ENCODE peak calls at places on chromosomes 13 and 19, in nine cellular contexts. G is body of pancreas, Y is Peyer's patch, E is HepG2, O is suprapubic skin, K is fibroblast of lung, D is cardiac muscle cell, R is keratinocyte, N is IMR-90. B is an unnamed sample. For H3K27me3, the result is how much of the 10 kb centered on the place peaks cover.

GRCh38 chr13:66492479-66492878 is 737.7 kb downstream of the PCDH9 start:
- DNase-seq in G (no peak), Y (no peak), E (peak), O (no peak), K (peak), D (peak), R (no peak), N (no peak), B (no peak)

GRCh38 chr13:40460116-40460515 is 206.3 kb downstream of the FOXO1 start:
- DNase-seq in G (no peak), Y (no peak), E (no peak), O (no peak), K (peak), D (no peak), R (no peak), N (no peak), B (no peak)

GRCh38 chr19:30895946-30896345 is 453.3 kb downstream of the TSHZ3 start:
- DNase-seq in G (no peak), Y (no peak), E (no peak), O (peak), K (no peak), D (no peak), R (no peak), N (no peak), B (no peak)

GRCh38 chr19:9936151-9937000 is at the start of gene OLFM2:
- DNase-seq in G (peak), Y (no peak), E (no peak), O (no peak), K (no peak), D (peak), R (no peak), N (no peak), B (no peak)

GRCh38 chr19:29771708-29772415 is 39.9 kb upstream of the CCNE1 start:
- DNase-seq in G (peak), Y (peak), E (peak), O (no peak), K (peak), D (peak), R (no peak), N (peak), B (peak)

GRCh38 chr13:40536443-40537113 is 129.9 kb downstream of the FOXO1 start:
- DNase-seq in G (peak), Y (no peak), E (peak), O (no peak), K (no peak), D (no peak), R (peak), N (no peak), B (no peak)

GRCh38 chr13:113147206-113147605 is 11.2 kb upstream of the PROZ start:
- DNase-seq in G (no peak), Y (no peak), E (no peak), O (no peak), K (no peak), D (no peak), R (no peak), N (no peak), B (no peak)

GRCh38 chr19:4633140-4633967 is 6.0 kb upstream of the TNFAIP8L1 start:
- DNase-seq in G (peak), Y (peak), E (peak), O (no peak), K (peak), D (peak), R (peak), N (peak), B (peak)

GRCh38 chr13:39787086-39787487 is 131.6 kb downstream of the COG6 start:
- DNase-seq in G (no peak), Y (no peak), E (no peak), O (no peak), K (peak), D (no peak), R (no peak), N (no peak), B (no peak)

GRCh38 chr13:73849292-73849691 is 284.9 kb downstream of the KLF12 start:
- DNase-seq in G (no peak), Y (no peak), E (peak), O (no peak), K (peak), D (no peak), R (no peak), N (peak), B (no peak)
- TF ChIP-seq CTCF in G (no peak), Y (peak), E (peak), O (peak), K (peak), D (peak), R (peak), N (peak), B (peak)

GRCh38 chr19:6587998-6588507 is 2.9 kb downstream of the CD70 start:
- DNase-seq in G (no peak), Y (no peak), E (no peak), O (no peak), K (no peak), D (no peak), R (no peak), N (no peak), B (no peak)

GRCh38 chr19:6590458-6591319 is at the start of gene CD70:
- DNase-seq in G (no peak), Y (peak), E (no peak), O (no peak), K (peak), D (peak), R (no peak), N (no peak), B (no peak)

GRCh38 chr19:6588508-6589345 is 2.2 kb downstream of the CD70 start:
- DNase-seq in G (no peak), Y (no peak), E (no peak), O (no peak), K (no peak), D (no peak), R (no peak), N (no peak), B (no peak)

GRCh38 chr19:6587093-6587820 is 3.7 kb downstream of the CD70 start:
- DNase-seq in G (no peak), Y (peak), E (no peak), O (no peak), K (no peak), D (no peak), R (no peak), N (no peak), B (no peak)

DNA sequence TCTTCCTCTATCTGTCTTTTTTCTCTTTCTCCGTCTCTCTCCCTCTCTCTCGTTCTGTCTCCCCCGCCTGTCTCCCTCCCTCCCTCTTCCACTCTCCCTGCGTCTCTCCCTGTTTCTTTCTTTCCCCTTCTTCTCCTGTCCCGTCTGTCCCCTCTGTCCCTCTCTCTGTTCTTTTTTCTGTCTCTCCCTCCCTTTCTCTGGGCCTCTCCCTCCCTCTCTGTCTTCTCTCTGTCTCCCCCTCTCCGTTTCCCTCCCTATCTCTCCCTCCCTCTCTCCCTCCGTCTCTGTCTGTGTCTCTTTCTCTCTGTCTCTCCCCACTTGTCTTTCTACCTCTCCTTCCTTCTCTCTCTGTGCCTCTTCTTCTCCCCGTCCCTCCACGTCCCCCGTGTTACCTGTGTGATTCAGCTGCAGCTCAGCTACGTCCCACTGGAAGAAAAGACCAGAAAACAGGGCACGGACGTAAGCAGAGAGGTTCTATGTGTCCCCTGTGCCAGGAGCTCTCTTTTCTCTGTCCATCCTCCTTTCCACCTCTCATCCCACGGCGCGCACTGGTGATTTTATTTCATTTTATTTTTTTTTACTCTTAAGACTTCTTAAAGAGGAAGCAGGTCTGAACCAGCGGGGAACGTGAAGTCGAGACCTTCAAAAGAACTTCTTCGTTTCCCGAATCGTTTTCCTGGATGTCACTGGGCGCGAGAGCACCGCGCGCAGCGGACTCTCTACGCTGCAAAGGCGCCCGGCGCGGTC is 1.1 kb downstream of the CD70 start:
- DNase-seq in G (no peak), Y (no peak), E (no peak), O (no peak), K (no peak), D (no peak), R (no peak), N (no peak), B (no peak)
- H3K4me3 ChIP-seq in G (no peak), Y (peak), E (no peak), O (peak), K (no peak), D (peak), R (peak), N (no peak), B (peak)

GRCh38 chr13:45728759-45729158 is 26.6 kb downstream of the CBY2 start:
- DNase-seq in G (no peak), Y (no peak), E (peak), O (no peak), K (no peak), D (peak), R (no peak), N (no peak), B (no peak)
- H3K27me3 ChIP-seq in G (under half), Y (under half), E (under half), O (under half), K (under half), D (under half), R (under half), N (under half), B (under half)

GRCh38 chr13:50387124-50387581 is 371.9 kb downstream of the KCNRG start:
- DNase-seq in G (peak), Y (peak), E (peak), O (no peak), K (peak), D (peak), R (no peak), N (peak), B (no peak)
- TF ChIP-seq CTCF in G (peak), Y (no peak), E (peak), O (no peak), K (peak), D (peak), R (peak), N (peak), B (peak)

DNA sequence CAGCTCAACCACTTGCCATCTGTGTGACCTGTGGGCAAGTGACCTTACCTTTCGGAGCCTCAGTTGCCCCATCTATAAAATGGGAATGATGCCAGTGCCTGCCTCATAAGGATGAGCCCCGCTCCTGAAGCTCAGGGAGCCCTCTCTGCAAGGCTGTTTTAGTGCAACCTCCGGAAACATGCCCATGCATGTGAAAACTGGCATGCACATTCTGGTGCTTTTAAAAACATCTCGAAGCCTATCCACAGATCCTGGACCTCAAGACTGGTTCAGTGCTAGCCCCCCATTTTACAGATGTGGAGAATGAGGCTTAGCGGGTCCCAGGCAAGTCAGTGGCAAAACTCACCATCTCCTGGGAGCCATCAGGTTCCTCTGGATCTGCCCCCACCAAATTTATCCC is 5.6 kb downstream of the CADM4 start:
- DNase-seq in G (no peak), Y (no peak), E (no peak), O (no peak), K (no peak), D (no peak), R (no peak), N (no peak), B (no peak)
- H3K4me3 ChIP-seq in G (no peak), Y (no peak), E (no peak), O (no peak), K (no peak), D (no peak), R (no peak), N (no peak), B (no peak)

B was measured in kidney epithelial cell.